ENCODE peak calls at places on chromosomes 6 and 20, in ten cellular contexts. One of them, this sample, is unnamed.

GRCh38 chr6:44309631-44310030 is 3.5 kb downstream of the AARS2 start:
- DNase-seq in HTR-8/SVneo: no peak
- DNase-seq in skeletal muscle cell: no peak
- DNase-seq in astrocyte of the spinal cord: no peak
- DNase-seq in activated CD8-positive, alpha-beta memory T cell treated with anti-CD3 and anti-CD28 coated beads for 48 hours: no peak
- DNase-seq in EL: no peak
- DNase-seq in IMR-90: no peak
- DNase-seq in neural crest cell: no peak
- DNase-seq in right lobe of liver: no peak
- DNase-seq in activated naive CD8-positive, alpha-beta T cell treated with anti-CD3 and anti-CD28 coated beads, Interleukin-2, amount 50 U/mL, for 24 hours: no peak
- DNase-seq in this sample: no peak

GRCh38 chr6:115910147-115910546 is 150.5 kb downstream of the FRK start:
- DNase-seq in HTR-8/SVneo: no peak
- DNase-seq in skeletal muscle cell: no peak
- DNase-seq in astrocyte of the spinal cord: no peak
- DNase-seq in activated CD8-positive, alpha-beta memory T cell treated with anti-CD3 and anti-CD28 coated beads for 48 hours: no peak
- DNase-seq in EL: no peak
- DNase-seq in IMR-90: no peak
- DNase-seq in neural crest cell: no peak
- DNase-seq in right lobe of liver: no peak
- DNase-seq in activated naive CD8-positive, alpha-beta T cell treated with anti-CD3 and anti-CD28 coated beads, Interleukin-2, amount 50 U/mL, for 24 hours: no peak
- DNase-seq in this sample: no peak

GRCh38 chr20:43681991-43682410 is 15.1 kb downstream of the MYBL2 start:
- DNase-seq in HTR-8/SVneo: no peak
- DNase-seq in skeletal muscle cell: no peak
- DNase-seq in astrocyte of the spinal cord: no peak
- DNase-seq in activated CD8-positive, alpha-beta memory T cell treated with anti-CD3 and anti-CD28 coated beads for 48 hours: no peak
- DNase-seq in EL: no peak
- DNase-seq in IMR-90: no peak
- DNase-seq in neural crest cell: no peak
- DNase-seq in right lobe of liver: no peak
- DNase-seq in activated naive CD8-positive, alpha-beta T cell treated with anti-CD3 and anti-CD28 coated beads, Interleukin-2, amount 50 U/mL, for 24 hours: peak
- DNase-seq in this sample: no peak

GRCh38 chr20:37245671-37246237 is 15.9 kb downstream of the GHRH start:
- DNase-seq in HTR-8/SVneo: no peak
- DNase-seq in skeletal muscle cell: no peak
- DNase-seq in astrocyte of the spinal cord: no peak
- DNase-seq in activated CD8-positive, alpha-beta memory T cell treated with anti-CD3 and anti-CD28 coated beads for 48 hours: no peak
- DNase-seq in EL: no peak
- DNase-seq in IMR-90: no peak
- DNase-seq in neural crest cell: no peak
- DNase-seq in right lobe of liver: no peak
- DNase-seq in activated naive CD8-positive, alpha-beta T cell treated with anti-CD3 and anti-CD28 coated beads, Interleukin-2, amount 50 U/mL, for 24 hours: no peak
- DNase-seq in this sample: no peak

GRCh38 chr20:32465092-32465900 is 107.2 kb downstream of the ASXL1 start:
- DNase-seq in HTR-8/SVneo: no peak
- DNase-seq in skeletal muscle cell: peak
- DNase-seq in astrocyte of the spinal cord: peak
- DNase-seq in activated CD8-positive, alpha-beta memory T cell treated with anti-CD3 and anti-CD28 coated beads for 48 hours: no peak
- DNase-seq in EL: peak
- DNase-seq in IMR-90: peak
- DNase-seq in neural crest cell: peak
- DNase-seq in right lobe of liver: peak
- DNase-seq in activated naive CD8-positive, alpha-beta T cell treated with anti-CD3 and anti-CD28 coated beads, Interleukin-2, amount 50 U/mL, for 24 hours: no peak
- DNase-seq in this sample: no peak

GRCh38 chr6:167402195-167402686 is 77.4 kb downstream of the TTLL2 start:
- DNase-seq in HTR-8/SVneo: no peak
- DNase-seq in skeletal muscle cell: no peak
- DNase-seq in astrocyte of the spinal cord: no peak
- DNase-seq in activated CD8-positive, alpha-beta memory T cell treated with anti-CD3 and anti-CD28 coated beads for 48 hours: no peak
- DNase-seq in EL: no peak
- DNase-seq in IMR-90: no peak
- DNase-seq in neural crest cell: no peak
- DNase-seq in right lobe of liver: no peak
- DNase-seq in activated naive CD8-positive, alpha-beta T cell treated with anti-CD3 and anti-CD28 coated beads, Interleukin-2, amount 50 U/mL, for 24 hours: no peak
- DNase-seq in this sample: no peak

GRCh38 chr20:25532971-25533391 is 52.4 kb downstream of the NINL start:
- DNase-seq in HTR-8/SVneo: no peak
- DNase-seq in skeletal muscle cell: no peak
- DNase-seq in astrocyte of the spinal cord: peak
- DNase-seq in activated CD8-positive, alpha-beta memory T cell treated with anti-CD3 and anti-CD28 coated beads for 48 hours: no peak
- DNase-seq in EL: no peak
- DNase-seq in IMR-90: no peak
- DNase-seq in neural crest cell: no peak
- DNase-seq in right lobe of liver: no peak
- DNase-seq in activated naive CD8-positive, alpha-beta T cell treated with anti-CD3 and anti-CD28 coated beads, Interleukin-2, amount 50 U/mL, for 24 hours: no peak
- DNase-seq in this sample: no peak

GRCh38 chr6:27922949-27923348 is 10.8 kb upstream of the OR2B2 start:
- DNase-seq in HTR-8/SVneo: no peak
- DNase-seq in skeletal muscle cell: no peak
- DNase-seq in astrocyte of the spinal cord: no peak
- DNase-seq in activated CD8-positive, alpha-beta memory T cell treated with anti-CD3 and anti-CD28 coated beads for 48 hours: no peak
- DNase-seq in EL: no peak
- DNase-seq in IMR-90: no peak
- DNase-seq in neural crest cell: no peak
- DNase-seq in right lobe of liver: no peak
- DNase-seq in activated naive CD8-positive, alpha-beta T cell treated with anti-CD3 and anti-CD28 coated beads, Interleukin-2, amount 50 U/mL, for 24 hours: no peak
- DNase-seq in this sample: no peak

GRCh38 chr6:17093692-17094091 is 8.2 kb upstream of the STMND1 start:
- DNase-seq in HTR-8/SVneo: peak
- DNase-seq in skeletal muscle cell: no peak
- DNase-seq in astrocyte of the spinal cord: no peak
- DNase-seq in activated CD8-positive, alpha-beta memory T cell treated with anti-CD3 and anti-CD28 coated beads for 48 hours: no peak
- DNase-seq in EL: peak
- DNase-seq in IMR-90: no peak
- DNase-seq in neural crest cell: no peak
- DNase-seq in right lobe of liver: no peak
- DNase-seq in activated naive CD8-positive, alpha-beta T cell treated with anti-CD3 and anti-CD28 coated beads, Interleukin-2, amount 50 U/mL, for 24 hours: no peak
- DNase-seq in this sample: no peak

GRCh38 chr6:146598785-146599405 is at the start of gene ADGB:
- DNase-seq in HTR-8/SVneo: peak
- DNase-seq in skeletal muscle cell: no peak
- DNase-seq in astrocyte of the spinal cord: peak
- DNase-seq in activated CD8-positive, alpha-beta memory T cell treated with anti-CD3 and anti-CD28 coated beads for 48 hours: no peak
- DNase-seq in EL: peak
- DNase-seq in IMR-90: peak
- DNase-seq in neural crest cell: peak
- DNase-seq in right lobe of liver: peak
- DNase-seq in activated naive CD8-positive, alpha-beta T cell treated with anti-CD3 and anti-CD28 coated beads, Interleukin-2, amount 50 U/mL, for 24 hours: no peak
- DNase-seq in this sample: peak

GRCh38 chr6:43060034-43060754 is 763 bp downstream of the KLC4 start:
- DNase-seq in HTR-8/SVneo: peak
- DNase-seq in skeletal muscle cell: no peak
- DNase-seq in astrocyte of the spinal cord: no peak
- DNase-seq in activated CD8-positive, alpha-beta memory T cell treated with anti-CD3 and anti-CD28 coated beads for 48 hours: no peak
- DNase-seq in EL: no peak
- DNase-seq in IMR-90: no peak
- DNase-seq in neural crest cell: no peak
- DNase-seq in right lobe of liver: peak
- DNase-seq in activated naive CD8-positive, alpha-beta T cell treated with anti-CD3 and anti-CD28 coated beads, Interleukin-2, amount 50 U/mL, for 24 hours: no peak
- DNase-seq in this sample: no peak

GRCh38 chr6:118506071-118506638 is 41.9 kb upstream of the PLN start:
- DNase-seq in HTR-8/SVneo: no peak
- DNase-seq in skeletal muscle cell: no peak
- DNase-seq in astrocyte of the spinal cord: no peak
- DNase-seq in activated CD8-positive, alpha-beta memory T cell treated with anti-CD3 and anti-CD28 coated beads for 48 hours: no peak
- DNase-seq in EL: no peak
- DNase-seq in IMR-90: peak
- DNase-seq in neural crest cell: no peak
- DNase-seq in right lobe of liver: no peak
- DNase-seq in activated naive CD8-positive, alpha-beta T cell treated with anti-CD3 and anti-CD28 coated beads, Interleukin-2, amount 50 U/mL, for 24 hours: no peak
- DNase-seq in this sample: no peak

GRCh38 chr6:277746-278145 is 14.5 kb upstream of the DUSP22 start:
- DNase-seq in HTR-8/SVneo: no peak
- DNase-seq in skeletal muscle cell: no peak
- DNase-seq in astrocyte of the spinal cord: no peak
- DNase-seq in activated CD8-positive, alpha-beta memory T cell treated with anti-CD3 and anti-CD28 coated beads for 48 hours: no peak
- DNase-seq in EL: no peak
- DNase-seq in IMR-90: no peak
- DNase-seq in neural crest cell: no peak
- DNase-seq in right lobe of liver: no peak
- DNase-seq in activated naive CD8-positive, alpha-beta T cell treated with anti-CD3 and anti-CD28 coated beads, Interleukin-2, amount 50 U/mL, for 24 hours: no peak
- DNase-seq in this sample: no peak

GRCh38 chr6:24205020-24205492 is 79.0 kb downstream of the NRSN1 start:
- DNase-seq in HTR-8/SVneo: peak
- DNase-seq in skeletal muscle cell: no peak
- DNase-seq in astrocyte of the spinal cord: peak
- DNase-seq in activated CD8-positive, alpha-beta memory T cell treated with anti-CD3 and anti-CD28 coated beads for 48 hours: no peak
- DNase-seq in EL: peak
- DNase-seq in IMR-90: peak
- DNase-seq in neural crest cell: peak
- DNase-seq in right lobe of liver: no peak
- DNase-seq in activated naive CD8-positive, alpha-beta T cell treated with anti-CD3 and anti-CD28 coated beads, Interleukin-2, amount 50 U/mL, for 24 hours: peak
- DNase-seq in this sample: peak

GRCh38 chr6:123901441-123901840 is 97.8 kb downstream of the NKAIN2 start:
- DNase-seq in HTR-8/SVneo: no peak
- DNase-seq in skeletal muscle cell: no peak
- DNase-seq in astrocyte of the spinal cord: peak
- DNase-seq in activated CD8-positive, alpha-beta memory T cell treated with anti-CD3 and anti-CD28 coated beads for 48 hours: no peak
- DNase-seq in EL: no peak
- DNase-seq in IMR-90: no peak
- DNase-seq in neural crest cell: no peak
- DNase-seq in right lobe of liver: no peak
- DNase-seq in activated naive CD8-positive, alpha-beta T cell treated with anti-CD3 and anti-CD28 coated beads, Interleukin-2, amount 50 U/mL, for 24 hours: no peak
- DNase-seq in this sample: no peak

GRCh38 chr6:41200296-41200900 is 551 bp downstream of the TREML2 start:
- DNase-seq in HTR-8/SVneo: no peak
- DNase-seq in skeletal muscle cell: peak
- DNase-seq in astrocyte of the spinal cord: no peak
- DNase-seq in activated CD8-positive, alpha-beta memory T cell treated with anti-CD3 and anti-CD28 coated beads for 48 hours: no peak
- DNase-seq in EL: peak
- DNase-seq in IMR-90: no peak
- DNase-seq in neural crest cell: no peak
- DNase-seq in right lobe of liver: no peak
- DNase-seq in activated naive CD8-positive, alpha-beta T cell treated with anti-CD3 and anti-CD28 coated beads, Interleukin-2, amount 50 U/mL, for 24 hours: peak
- DNase-seq in this sample: no peak

GRCh38 chr6:106128981-106129761 is 43.0 kb downstream of the PRDM1 start:
- DNase-seq in HTR-8/SVneo: peak
- DNase-seq in skeletal muscle cell: peak
- DNase-seq in astrocyte of the spinal cord: peak
- DNase-seq in activated CD8-positive, alpha-beta memory T cell treated with anti-CD3 and anti-CD28 coated beads for 48 hours: no peak
- DNase-seq in EL: peak
- DNase-seq in IMR-90: peak
- DNase-seq in neural crest cell: no peak
- DNase-seq in right lobe of liver: no peak
- DNase-seq in activated naive CD8-positive, alpha-beta T cell treated with anti-CD3 and anti-CD28 coated beads, Interleukin-2, amount 50 U/mL, for 24 hours: no peak
- DNase-seq in this sample: peak

GRCh38 chr20:46752639-46753235 is 43.3 kb downstream of the SLC2A10 start:
- DNase-seq in HTR-8/SVneo: peak
- DNase-seq in skeletal muscle cell: no peak
- DNase-seq in astrocyte of the spinal cord: peak
- DNase-seq in activated CD8-positive, alpha-beta memory T cell treated with anti-CD3 and anti-CD28 coated beads for 48 hours: peak
- DNase-seq in EL: peak
- DNase-seq in IMR-90: peak
- DNase-seq in neural crest cell: peak
- DNase-seq in right lobe of liver: no peak
- DNase-seq in activated naive CD8-positive, alpha-beta T cell treated with anti-CD3 and anti-CD28 coated beads, Interleukin-2, amount 50 U/mL, for 24 hours: peak
- DNase-seq in this sample: peak

This sample was measured in amniotic stem cell.